ENCODE peak calls at places on chromosomes 7 and 10, in six cellular contexts. R is RWPE2, L is foreskin keratinocyte, A is dorsolateral prefrontal cortex, S is fibroblast of lung, J is body of pancreas. T is an unnamed sample.
A peak's percentile ranks its signal among the peaks of the same experiment; 100 is the strongest.

GRCh38 chr10:103493362-103493871 is at the start of gene NEURL1:
- DNase-seq in R (no peak), L (no peak), A (no peak), S (no peak), J (no peak), T (no peak)

GRCh38 chr7:73308074-73308664 is 457 bp downstream of the NSUN5 start:
- DNase-seq in R (no peak), L (no peak), A (no peak), S (peak; percentile 9), J (peak; percentile 35), T (peak; percentile 71)

GRCh38 chr10:70578371-70578947 is 24.1 kb downstream of the PRF1 start:
- DNase-seq in R (no peak), L (peak; percentile 98), A (no peak), S (peak; percentile 99), J (no peak), T (peak; percentile 9)

GRCh38 chr7:2175091-2175490 is 57.7 kb downstream of the MAD1L1 start:
- DNase-seq in R (no peak), L (no peak), A (no peak), S (no peak), J (no peak), T (no peak)

GRCh38 chr10:48505394-48506112 is 99.3 kb downstream of the ARHGAP22 start:
- DNase-seq in R (no peak), L (no peak), A (no peak), S (no peak), J (no peak), T (no peak)

GRCh38 chr7:50347693-50348092 is 43.2 kb downstream of the IKZF1 start:
- DNase-seq in R (no peak), L (no peak), A (no peak), S (no peak), J (no peak), T (no peak)

GRCh38 chr10:28891058-28891713 is 213.9 kb downstream of the BAMBI start:
- DNase-seq in R (no peak), L (peak; percentile 47), A (no peak), S (no peak), J (no peak), T (no peak)

GRCh38 chr7:3897430-3898385 is 596.7 kb downstream of the SDK1 start:
- DNase-seq in R (no peak), L (no peak), A (peak; percentile 49), S (peak; percentile 41), J (peak; percentile 41), T (no peak)

GRCh38 chr10:68879628-68880027 is 21.5 kb upstream of the DDX50 start:
- DNase-seq in R (no peak), L (no peak), A (no peak), S (no peak), J (no peak), T (no peak)
- TF ChIP-seq CTCF in R (no peak), L (no peak), A (no peak), S (no peak), J (no peak), T (no peak)

GRCh38 chr10:63286340-63286739 is 153.2 kb downstream of the NRBF2 start:
- DNase-seq in R (no peak), L (no peak), A (no peak), S (peak; percentile 71), J (no peak), T (no peak)
- H3K27me3 ChIP-seq in R (no peaks in the 10 kb centered on the region), L (no peaks in the 10 kb centered on the region), A (no peaks in the 10 kb centered on the region), S (no peaks in the 10 kb centered on the region), J (no peaks in the 10 kb centered on the region), T (no peaks in the 10 kb centered on the region)

GRCh38 chr10:125606406-125606805 is 76.6 kb downstream of the TEX36 start:
- DNase-seq in R (no peak), L (no peak), A (no peak), S (no peak), J (no peak), T (no peak)

GRCh38 chr10:125605167-125605566 is 77.8 kb downstream of the TEX36 start:
- DNase-seq in R (no peak), L (no peak), A (no peak), S (peak; percentile 54), J (no peak), T (no peak)

GRCh38 chr10:125611216-125611615 is 71.7 kb downstream of the TEX36 start:
- DNase-seq in R (no peak), L (no peak), A (no peak), S (no peak), J (no peak), T (no peak)

GRCh38 chr10:125608474-125608873 is 74.5 kb downstream of the TEX36 start:
- DNase-seq in R (no peak), L (no peak), A (no peak), S (no peak), J (no peak), T (no peak)

DNA sequence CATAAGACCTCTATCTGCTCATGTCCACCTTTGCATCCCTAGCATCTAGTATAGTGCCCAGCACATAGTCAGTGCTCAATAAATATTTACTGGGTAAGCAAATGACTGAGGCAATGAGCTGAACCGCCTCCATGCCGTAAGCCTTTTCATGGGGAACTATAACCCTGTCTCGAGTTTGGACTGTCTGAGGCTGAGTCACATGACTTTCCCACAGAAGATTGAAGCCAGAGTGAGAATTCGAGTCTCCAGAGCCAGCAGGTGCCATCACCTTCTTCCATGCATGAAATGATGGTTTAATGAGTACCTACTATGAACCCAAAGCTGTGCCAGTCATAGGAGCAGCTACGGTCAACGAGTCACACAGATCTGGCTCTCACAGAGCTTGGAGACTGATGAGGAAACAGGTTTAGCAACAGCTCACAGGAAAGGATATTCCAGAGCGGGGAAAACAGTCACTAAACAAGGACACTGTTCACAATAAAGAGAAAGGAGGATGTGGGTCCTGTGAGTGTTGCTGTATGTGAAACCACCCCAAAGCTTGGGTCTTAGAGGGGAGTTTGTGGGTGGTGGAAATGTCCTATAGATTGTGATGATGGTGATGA is 75.2 kb downstream of the TEX36 start:
- DNase-seq in R (no peak), L (no peak), A (no peak), S (no peak), J (no peak), T (no peak)
- H3K27ac ChIP-seq in R (no peak overlapping the region), L (no peak overlapping the region), A (no peak overlapping the region), S (no peak overlapping the region), J (no peak overlapping the region), T (no peak overlapping the region)

GRCh38 chr10:12709516-12709915 is 292.0 kb downstream of the CCDC3 start:
- DNase-seq in R (no peak), L (no peak), A (no peak), S (peak; percentile 63), J (no peak), T (no peak)

GRCh38 chr10:12705943-12706342 is 295.6 kb downstream of the CCDC3 start:
- DNase-seq in R (no peak), L (no peak), A (no peak), S (peak; percentile 29), J (no peak), T (no peak)

GRCh38 chr10:12710157-12710556 is 291.4 kb downstream of the CCDC3 start:
- DNase-seq in R (no peak), L (no peak), A (no peak), S (no peak), J (no peak), T (no peak)

GRCh38 chr10:12708921-12709320 is 292.6 kb downstream of the CCDC3 start:
- DNase-seq in R (no peak), L (no peak), A (no peak), S (peak; percentile 84), J (no peak), T (no peak)

GRCh38 chr10:12707461-12708185 is 293.9 kb downstream of the CCDC3 start:
- DNase-seq in R (no peak), L (no peak), A (no peak), S (peak; percentile 99), J (no peak), T (no peak)
- TF ChIP-seq CTCF in R (peak; percentile 70), L (peak; percentile 78), A (peak; percentile 42), S (peak; percentile 55), J (peak; percentile 49), T (peak; percentile 47)

DNA sequence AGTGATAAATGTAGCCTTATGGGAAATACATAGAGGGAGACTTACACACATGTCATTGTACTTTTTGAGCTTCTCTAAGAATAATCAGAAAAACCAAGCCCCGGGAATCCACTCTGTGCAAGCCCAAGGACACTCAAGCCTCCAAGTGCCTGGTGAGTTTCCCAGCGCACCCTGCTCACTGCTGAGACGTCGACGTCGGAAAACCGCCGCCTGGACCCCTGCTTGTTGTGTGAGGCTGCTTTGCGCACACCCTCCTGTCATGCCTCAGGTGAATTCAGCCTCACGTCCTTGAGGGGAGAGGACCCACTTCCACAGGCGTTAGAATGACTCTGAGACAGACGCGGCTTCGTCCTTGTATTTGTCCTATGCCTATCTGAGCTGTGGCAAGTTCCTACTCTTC is 368.4 kb upstream of the AKR1E2 start:
- DNase-seq in R (no peak), L (no peak), A (no peak), S (no peak), J (no peak), T (no peak)
- H3K27me3 ChIP-seq in R (no peaks in the 10 kb centered on the region), L (no peaks in the 10 kb centered on the region), A (no peaks in the 10 kb centered on the region), S (no peaks in the 10 kb centered on the region), J (no peaks in the 10 kb centered on the region), T (no peaks in the 10 kb centered on the region)

GRCh38 chr7:48180981-48181380 is 9.7 kb downstream of the ABCA13 start:
- DNase-seq in R (no peak), L (no peak), A (no peak), S (peak; percentile 81), J (no peak), T (no peak)
- H3K27ac ChIP-seq in R (no peak overlapping the region), L (no peak overlapping the region), A (no peak overlapping the region), S (no peak overlapping the region), J (no peak overlapping the region), T (no peak overlapping the region)

DNA sequence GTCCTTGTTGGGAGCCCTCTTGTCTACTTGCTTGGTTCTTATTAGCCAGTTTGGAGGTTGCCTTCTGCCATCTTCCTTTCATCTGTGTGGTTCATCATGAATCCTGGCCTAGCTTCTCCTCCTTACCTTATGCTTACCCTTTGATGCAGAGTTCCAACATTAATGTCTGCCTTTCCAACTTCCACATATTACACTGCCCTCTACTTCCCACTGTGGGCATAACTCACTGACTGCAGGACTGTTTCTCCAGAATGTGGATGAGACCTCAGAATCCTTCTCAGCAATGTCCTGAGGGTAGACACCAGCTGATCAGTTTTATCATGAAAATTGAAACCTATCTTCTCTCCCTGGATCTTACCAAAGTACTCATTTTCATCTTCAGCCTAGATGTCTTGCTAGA is 491.0 kb downstream of the LRMDA start:
- DNase-seq in R (no peak), L (no peak), A (no peak), S (peak; percentile 2), J (no peak), T (no peak)
- TF ChIP-seq CTCF in R (no peak), L (peak; percentile 47), A (peak; percentile 27), S (no peak), J (peak; percentile 43), T (peak; percentile 25)

DNA sequence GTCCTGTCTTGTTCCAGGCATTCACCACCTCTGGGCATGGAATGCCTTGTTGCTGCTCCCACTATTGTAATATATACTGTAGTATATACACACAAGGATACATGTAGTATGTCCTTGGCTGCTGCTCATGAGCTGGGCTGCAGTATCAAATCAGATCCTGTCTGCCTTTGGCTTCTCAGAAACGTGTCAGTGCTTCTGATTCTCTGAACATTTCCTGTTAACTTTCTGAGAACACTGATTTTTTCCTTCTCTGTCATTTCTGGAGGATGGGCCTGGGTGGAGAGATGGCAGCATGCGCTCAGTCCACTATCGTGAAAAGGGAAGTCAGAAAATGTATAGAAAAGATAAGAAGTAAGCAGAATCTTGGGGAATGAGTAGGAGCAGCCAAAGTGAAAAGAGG is 12.2 kb downstream of the SFTPA2 start:
- DNase-seq in R (no peak), L (no peak), A (no peak), S (no peak), J (no peak), T (no peak)
- H3K27me3 ChIP-seq in R (no peaks in the 10 kb centered on the region), L (peaks cover 6% of the 10 kb centered on the region), A (no peaks in the 10 kb centered on the region), S (no peaks in the 10 kb centered on the region), J (no peaks in the 10 kb centered on the region), T (no peaks in the 10 kb centered on the region)